ENCODE peak calls at places on chromosome 1, in seven cellular contexts. Q is transverse colon; K is fibroblast of gingiva; C is DMS153; S is stimulated activated CD4-positive, alpha-beta T cell treated with anti-CD3 and anti-CD28 coated beads, Interleukin-2, amount 100 ng/mL, for 24 hours; W is NCI-H510A; Y is stomach. E is an unnamed sample.

GRCh38 chr1:47814592-47815436 is 182.4 kb downstream of the TRABD2B start:
- DNase-seq in W (no peak), Y (no peak), S (no peak), K (no peak), Q (no peak), C (no peak), E (no peak)

GRCh38 chr1:2215909-2216766 is 12.0 kb upstream of the SKI start:
- DNase-seq in Q (no peak), C (no peak), S (no peak), W (no peak), Y (no peak), K (no peak), E (no peak)

GRCh38 chr1:211752951-211753486 is 77.5 kb downstream of the LPGAT1 start:
- DNase-seq in K (no peak), Y (no peak), Q (no peak), W (no peak), S (no peak), C (no peak), E (no peak)

GRCh38 chr1:50285994-50286393 is 137.2 kb downstream of the DMRTA2 start:
- DNase-seq in K (no peak), W (no peak), C (no peak), Q (no peak), S (no peak), Y (no peak), E (no peak)

GRCh38 chr1:117683571-117684285 is 77.9 kb downstream of the TENT5C start:
- DNase-seq in Y (no peak), W (no peak), Q (no peak), K (no peak), C (no peak), S (no peak), E (no peak)

GRCh38 chr1:84944767-84945486 is 51.9 kb upstream of the LPAR3 start:
- DNase-seq in Y (peak; percentile 57), W (peak; percentile 65), Q (peak; percentile 67), C (peak; percentile 79), S (peak; percentile 44), K (peak; percentile 83), E (peak; percentile 83)

GRCh38 chr1:154755858-154756730 is 114.0 kb downstream of the KCNN3 start:
- DNase-seq in Q (no peak), Y (peak; percentile 52), W (no peak), K (no peak), S (peak; percentile 25), C (no peak), E (no peak)

GRCh38 chr1:53765656-53766055 is 26.7 kb upstream of the GLIS1 start:
- DNase-seq in C (no peak), W (no peak), Q (no peak), S (no peak), Y (no peak), K (peak; percentile 31), E (no peak)

GRCh38 chr1:235918481-235918880 is 51.8 kb upstream of the LYST start:
- DNase-seq in K (no peak), C (no peak), Y (no peak), Q (no peak), W (no peak), S (no peak), E (no peak)

GRCh38 chr1:218494449-218494852 is 149.3 kb downstream of the TGFB2 start:
- DNase-seq in W (no peak), Q (no peak), S (no peak), C (peak; percentile 87), Y (no peak), K (no peak), E (no peak)

GRCh38 chr1:19456915-19457554 is 28.3 kb downstream of the CAPZB start:
- DNase-seq in K (no peak), C (no peak), S (no peak), W (no peak), Q (no peak), Y (no peak), E (no peak)

GRCh38 chr1:8763888-8764287 is 53.6 kb downstream of the RERE start:
- DNase-seq in S (no peak), Q (no peak), W (no peak), K (no peak), C (no peak), Y (no peak), E (no peak)

GRCh38 chr1:179968994-179969919 is 14.6 kb downstream of the CEP350 start:
- DNase-seq in Q (no peak), S (no peak), K (peak; percentile 26), W (no peak), Y (no peak), C (no peak), E (no peak)

GRCh38 chr1:219039018-219039740 is 134.5 kb upstream of the LYPLAL1 start:
- DNase-seq in K (no peak), Q (no peak), S (no peak), W (no peak), Y (no peak), C (no peak), E (no peak)

GRCh38 chr1:179231923-179232322 is 2.4 kb upstream of the ABL2 start:
- DNase-seq in Q (no peak), K (no peak), C (no peak), Y (no peak), W (no peak), S (no peak), E (no peak)

GRCh38 chr1:3115275-3116149 is 46.5 kb downstream of the PRDM16 start:
- DNase-seq in Q (no peak), K (no peak), W (no peak), S (no peak), C (no peak), Y (no peak), E (no peak)

E was measured in NCI-H187 treated with DMSO at 0.1 percent for 48 hours.